ENCODE peak calls at places on chromosomes 12 and 14, in eight cellular contexts. F, T, I, S, L, X, W and Y are unnamed samples.

GRCh38 chr12:15962760-15963159 is 51.6 kb downstream of the DERA start:
- DNase-seq in L (no peak), F (no peak), W (no peak), S (no peak), T (no peak), X (no peak), I (no peak), Y (no peak)

GRCh38 chr12:112368856-112369255 is 13.4 kb downstream of the HECTD4 start:
- DNase-seq in F (no peak), X (no peak), L (no peak), S (no peak), T (no peak), W (no peak), I (no peak), Y (no peak)

GRCh38 chr14:30257946-30258661 is 300.9 kb upstream of the G2E3 start:
- DNase-seq in X (no peak), I (no peak), F (no peak), T (no peak), S (no peak), W (no peak), L (no peak), Y (no peak)

GRCh38 chr14:100878271-100879146 is 25.0 kb downstream of the RTL1 start:
- DNase-seq in L (no peak), F (no peak), T (no peak), I (no peak), W (no peak), X (no peak), S (no peak), Y (no peak)

GRCh38 chr14:92475037-92475436 is 38.5 kb upstream of the RIN3 start:
- DNase-seq in F (no peak), W (no peak), T (no peak), S (no peak), X (no peak), L (no peak), I (no peak), Y (no peak)

GRCh38 chr14:60944206-60944605 is 36.7 kb downstream of the TRMT5 start:
- DNase-seq in L (no peak), W (no peak), I (no peak), F (no peak), S (no peak), T (no peak), X (no peak), Y (no peak)

GRCh38 chr12:121580959-121581680 is at the start of gene KDM2B:
- DNase-seq in X (no peak), T (peak; percentile 23), W (peak; percentile 65), F (no peak), I (peak; percentile 74), S (peak; percentile 19), L (peak; percentile 60), Y (peak; percentile 55)

GRCh38 chr14:66398437-66398836 is 87.7 kb upstream of the CCDC196 start:
- DNase-seq in W (no peak), F (no peak), L (no peak), X (no peak), S (no peak), T (no peak), I (no peak), Y (no peak)

GRCh38 chr14:81516941-81517797 is 16.5 kb downstream of the SEL1L start:
- DNase-seq in I (no peak), X (peak; percentile 42), T (no peak), W (no peak), L (peak; percentile 36), F (no peak), S (no peak), Y (no peak)

GRCh38 chr12:103928736-103929050 is 1.5 kb upstream of the HSP90B1 start:
- DNase-seq in S (peak; percentile 44), X (no peak), T (no peak), F (peak; percentile 54), W (no peak), L (no peak), I (no peak), Y (peak; percentile 73)

GRCh38 chr14:48384786-48385185 is 709.4 kb upstream of the MDGA2 start:
- DNase-seq in F (no peak), W (no peak), L (no peak), T (no peak), S (no peak), X (no peak), I (no peak), Y (no peak)

GRCh38 chr14:60789656-60790055 is 55.1 kb downstream of the MNAT1 start:
- DNase-seq in S (no peak), X (no peak), F (no peak), L (no peak), T (no peak), I (no peak), W (no peak), Y (no peak)

GRCh38 chr12:100450726-100451125 is 22.9 kb upstream of the NR1H4 start:
- DNase-seq in F (no peak), W (no peak), X (no peak), L (no peak), T (no peak), S (no peak), I (no peak), Y (no peak)

GRCh38 chr14:105087963-105088811 is 23.0 kb upstream of the GPR132 start:
- DNase-seq in X (peak; percentile 59), T (no peak), L (peak; percentile 77), F (no peak), W (peak; percentile 65), S (no peak), I (peak; percentile 69), Y (no peak)

GRCh38 chr12:8075935-8076334 is 6.1 kb upstream of the NECAP1 start:
- DNase-seq in L (no peak), W (no peak), F (no peak), T (no peak), S (no peak), X (no peak), I (no peak), Y (no peak)

GRCh38 chr12:79782197-79782890 is 91.6 kb upstream of the PAWR start:
- DNase-seq in X (no peak), T (no peak), S (no peak), L (peak; percentile 77), W (no peak), F (no peak), I (no peak), Y (no peak)

GRCh38 chr12:44848771-44849085 is 27.4 kb downstream of the NELL2 start:
- DNase-seq in L (no peak), X (no peak), F (no peak), I (no peak), T (no peak), W (no peak), S (no peak), Y (no peak)